ENCODE peak calls at places on chromosomes 5 and 9, in eight cellular contexts. One of them, this sample, is unnamed.

GRCh38 chr9:135101926-135102325 is 14.5 kb downstream of the OLFM1 start:
- DNase-seq in OCI-LY7: no peak
- DNase-seq in brain microvascular endothelial cell: no peak
- DNase-seq in skeletal muscle cell: no peak
- DNase-seq in K562: no peak
- DNase-seq in lower lobe of right lung: no peak
- DNase-seq in right lobe of liver: no peak
- DNase-seq in cardiac muscle cell: no peak
- DNase-seq in this sample: no peak

GRCh38 chr5:107486489-107486888 is 184.2 kb downstream of the EFNA5 start:
- DNase-seq in OCI-LY7: no peak
- DNase-seq in brain microvascular endothelial cell: peak
- DNase-seq in skeletal muscle cell: peak
- DNase-seq in K562: no peak
- DNase-seq in lower lobe of right lung: no peak
- DNase-seq in right lobe of liver: no peak
- DNase-seq in cardiac muscle cell: no peak
- DNase-seq in this sample: no peak

GRCh38 chr9:119961774-119962408 is 592.7 kb upstream of the BRINP1 start:
- DNase-seq in OCI-LY7: no peak
- DNase-seq in brain microvascular endothelial cell: peak
- DNase-seq in skeletal muscle cell: no peak
- DNase-seq in K562: peak
- DNase-seq in lower lobe of right lung: peak
- DNase-seq in right lobe of liver: peak
- DNase-seq in cardiac muscle cell: peak
- DNase-seq in this sample: no peak

GRCh38 chr5:177429248-177430045 is 3.0 kb downstream of the GRK6 start:
- DNase-seq in OCI-LY7: peak
- DNase-seq in brain microvascular endothelial cell: no peak
- DNase-seq in skeletal muscle cell: no peak
- DNase-seq in K562: peak
- DNase-seq in lower lobe of right lung: peak
- DNase-seq in right lobe of liver: peak
- DNase-seq in cardiac muscle cell: no peak
- DNase-seq in this sample: peak

GRCh38 chr9:114988962-114989599 is 58.7 kb upstream of the TNFSF8 start:
- DNase-seq in OCI-LY7: no peak
- DNase-seq in brain microvascular endothelial cell: no peak
- DNase-seq in skeletal muscle cell: no peak
- DNase-seq in K562: no peak
- DNase-seq in lower lobe of right lung: no peak
- DNase-seq in right lobe of liver: no peak
- DNase-seq in cardiac muscle cell: no peak
- DNase-seq in this sample: no peak

GRCh38 chr5:174091006-174091578 is 45.6 kb downstream of the NSG2 start:
- DNase-seq in OCI-LY7: no peak
- DNase-seq in brain microvascular endothelial cell: no peak
- DNase-seq in skeletal muscle cell: no peak
- DNase-seq in K562: no peak
- DNase-seq in lower lobe of right lung: no peak
- DNase-seq in right lobe of liver: no peak
- DNase-seq in cardiac muscle cell: no peak
- DNase-seq in this sample: no peak

GRCh38 chr9:91407580-91408275 is 15.9 kb downstream of the NFIL3 start:
- DNase-seq in OCI-LY7: no peak
- DNase-seq in brain microvascular endothelial cell: no peak
- DNase-seq in skeletal muscle cell: no peak
- DNase-seq in K562: no peak
- DNase-seq in lower lobe of right lung: no peak
- DNase-seq in right lobe of liver: no peak
- DNase-seq in cardiac muscle cell: no peak
- DNase-seq in this sample: no peak

GRCh38 chr9:82996931-82997330 is 66.0 kb downstream of the RASEF start:
- DNase-seq in OCI-LY7: no peak
- DNase-seq in brain microvascular endothelial cell: no peak
- DNase-seq in skeletal muscle cell: no peak
- DNase-seq in K562: no peak
- DNase-seq in lower lobe of right lung: no peak
- DNase-seq in right lobe of liver: no peak
- DNase-seq in cardiac muscle cell: no peak
- DNase-seq in this sample: no peak

GRCh38 chr5:40391642-40392041 is 288.1 kb upstream of the PTGER4 start:
- DNase-seq in OCI-LY7: no peak
- DNase-seq in brain microvascular endothelial cell: no peak
- DNase-seq in skeletal muscle cell: no peak
- DNase-seq in K562: no peak
- DNase-seq in lower lobe of right lung: no peak
- DNase-seq in right lobe of liver: no peak
- DNase-seq in cardiac muscle cell: no peak
- DNase-seq in this sample: no peak

GRCh38 chr9:72839140-72839539 is 113.7 kb downstream of the ALDH1A1 start:
- DNase-seq in OCI-LY7: no peak
- DNase-seq in brain microvascular endothelial cell: no peak
- DNase-seq in skeletal muscle cell: no peak
- DNase-seq in K562: no peak
- DNase-seq in lower lobe of right lung: no peak
- DNase-seq in right lobe of liver: no peak
- DNase-seq in cardiac muscle cell: no peak
- DNase-seq in this sample: no peak

GRCh38 chr5:132099073-132099748 is 25.6 kb downstream of the CSF2 start:
- DNase-seq in OCI-LY7: no peak
- DNase-seq in brain microvascular endothelial cell: no peak
- DNase-seq in skeletal muscle cell: no peak
- DNase-seq in K562: no peak
- DNase-seq in lower lobe of right lung: no peak
- DNase-seq in right lobe of liver: no peak
- DNase-seq in cardiac muscle cell: no peak
- DNase-seq in this sample: no peak

GRCh38 chr9:92378825-92379535 is 25.4 kb downstream of the OGN start:
- DNase-seq in OCI-LY7: no peak
- DNase-seq in brain microvascular endothelial cell: peak
- DNase-seq in skeletal muscle cell: peak
- DNase-seq in K562: no peak
- DNase-seq in lower lobe of right lung: no peak
- DNase-seq in right lobe of liver: no peak
- DNase-seq in cardiac muscle cell: no peak
- DNase-seq in this sample: no peak

GRCh38 chr9:113380869-113381378 is 4.1 kb upstream of the HDHD3 start:
- DNase-seq in OCI-LY7: peak
- DNase-seq in brain microvascular endothelial cell: no peak
- DNase-seq in skeletal muscle cell: no peak
- DNase-seq in K562: no peak
- DNase-seq in lower lobe of right lung: no peak
- DNase-seq in right lobe of liver: no peak
- DNase-seq in cardiac muscle cell: no peak
- DNase-seq in this sample: no peak

GRCh38 chr9:87233916-87234455 is 263.7 kb upstream of the DAPK1 start:
- DNase-seq in OCI-LY7: no peak
- DNase-seq in brain microvascular endothelial cell: no peak
- DNase-seq in skeletal muscle cell: no peak
- DNase-seq in K562: no peak
- DNase-seq in lower lobe of right lung: no peak
- DNase-seq in right lobe of liver: no peak
- DNase-seq in cardiac muscle cell: no peak
- DNase-seq in this sample: peak

GRCh38 chr5:53726121-53726520 is 165.7 kb downstream of the NDUFS4 start:
- DNase-seq in OCI-LY7: no peak
- DNase-seq in brain microvascular endothelial cell: no peak
- DNase-seq in skeletal muscle cell: no peak
- DNase-seq in K562: no peak
- DNase-seq in lower lobe of right lung: no peak
- DNase-seq in right lobe of liver: no peak
- DNase-seq in cardiac muscle cell: no peak
- DNase-seq in this sample: no peak

GRCh38 chr5:14155730-14156129 is 12.6 kb downstream of the TRIO start:
- DNase-seq in OCI-LY7: no peak
- DNase-seq in brain microvascular endothelial cell: no peak
- DNase-seq in skeletal muscle cell: no peak
- DNase-seq in K562: no peak
- DNase-seq in lower lobe of right lung: no peak
- DNase-seq in right lobe of liver: no peak
- DNase-seq in cardiac muscle cell: no peak
- DNase-seq in this sample: no peak
- H3K4me3 ChIP-seq in OCI-LY7: peak
- H3K4me3 ChIP-seq in brain microvascular endothelial cell: no peak
- H3K4me3 ChIP-seq in skeletal muscle cell: no peak
- H3K4me3 ChIP-seq in K562: no peak
- H3K4me3 ChIP-seq in lower lobe of right lung: no peak
- H3K4me3 ChIP-seq in right lobe of liver: no peak
- H3K4me3 ChIP-seq in cardiac muscle cell: no peak
- H3K4me3 ChIP-seq in this sample: no peak

GRCh38 chr9:109107402-109108240 is 12.1 kb downstream of the TMEM245 start:
- DNase-seq in OCI-LY7: no peak
- DNase-seq in brain microvascular endothelial cell: peak
- DNase-seq in skeletal muscle cell: no peak
- DNase-seq in K562: peak
- DNase-seq in lower lobe of right lung: no peak
- DNase-seq in right lobe of liver: no peak
- DNase-seq in cardiac muscle cell: no peak
- DNase-seq in this sample: no peak
- H3K4me3 ChIP-seq in OCI-LY7: peak
- H3K4me3 ChIP-seq in brain microvascular endothelial cell: peak
- H3K4me3 ChIP-seq in skeletal muscle cell: peak
- H3K4me3 ChIP-seq in K562: no peak
- H3K4me3 ChIP-seq in lower lobe of right lung: no peak
- H3K4me3 ChIP-seq in right lobe of liver: no peak
- H3K4me3 ChIP-seq in cardiac muscle cell: no peak
- H3K4me3 ChIP-seq in this sample: no peak

GRCh38 chr9:76904661-76905457 is 1.1 kb downstream of the PRUNE2 start:
- DNase-seq in OCI-LY7: no peak
- DNase-seq in brain microvascular endothelial cell: no peak
- DNase-seq in skeletal muscle cell: no peak
- DNase-seq in K562: no peak
- DNase-seq in lower lobe of right lung: no peak
- DNase-seq in right lobe of liver: no peak
- DNase-seq in cardiac muscle cell: no peak
- DNase-seq in this sample: no peak
- H3K4me3 ChIP-seq in OCI-LY7: no peak
- H3K4me3 ChIP-seq in brain microvascular endothelial cell: no peak
- H3K4me3 ChIP-seq in skeletal muscle cell: peak
- H3K4me3 ChIP-seq in K562: no peak
- H3K4me3 ChIP-seq in lower lobe of right lung: peak
- H3K4me3 ChIP-seq in right lobe of liver: no peak
- H3K4me3 ChIP-seq in cardiac muscle cell: peak
- H3K4me3 ChIP-seq in this sample: peak

GRCh38 chr9:35350827-35351549 is 138.9 kb upstream of the RUSC2 start:
- DNase-seq in OCI-LY7: no peak
- DNase-seq in brain microvascular endothelial cell: peak
- DNase-seq in skeletal muscle cell: peak
- DNase-seq in K562: no peak
- DNase-seq in lower lobe of right lung: no peak
- DNase-seq in right lobe of liver: no peak
- DNase-seq in cardiac muscle cell: no peak
- DNase-seq in this sample: no peak

GRCh38 chr9:35353731-35354365 is 136.1 kb upstream of the RUSC2 start:
- DNase-seq in OCI-LY7: no peak
- DNase-seq in brain microvascular endothelial cell: no peak
- DNase-seq in skeletal muscle cell: no peak
- DNase-seq in K562: no peak
- DNase-seq in lower lobe of right lung: no peak
- DNase-seq in right lobe of liver: no peak
- DNase-seq in cardiac muscle cell: no peak
- DNase-seq in this sample: no peak

GRCh38 chr9:35348109-35348508 is 141.8 kb upstream of the RUSC2 start:
- DNase-seq in OCI-LY7: no peak
- DNase-seq in brain microvascular endothelial cell: no peak
- DNase-seq in skeletal muscle cell: no peak
- DNase-seq in K562: no peak
- DNase-seq in lower lobe of right lung: no peak
- DNase-seq in right lobe of liver: no peak
- DNase-seq in cardiac muscle cell: no peak
- DNase-seq in this sample: no peak

GRCh38 chr9:35349287-35349990 is 140.5 kb upstream of the RUSC2 start:
- DNase-seq in OCI-LY7: no peak
- DNase-seq in brain microvascular endothelial cell: no peak
- DNase-seq in skeletal muscle cell: no peak
- DNase-seq in K562: no peak
- DNase-seq in lower lobe of right lung: no peak
- DNase-seq in right lobe of liver: no peak
- DNase-seq in cardiac muscle cell: no peak
- DNase-seq in this sample: no peak

DNA sequence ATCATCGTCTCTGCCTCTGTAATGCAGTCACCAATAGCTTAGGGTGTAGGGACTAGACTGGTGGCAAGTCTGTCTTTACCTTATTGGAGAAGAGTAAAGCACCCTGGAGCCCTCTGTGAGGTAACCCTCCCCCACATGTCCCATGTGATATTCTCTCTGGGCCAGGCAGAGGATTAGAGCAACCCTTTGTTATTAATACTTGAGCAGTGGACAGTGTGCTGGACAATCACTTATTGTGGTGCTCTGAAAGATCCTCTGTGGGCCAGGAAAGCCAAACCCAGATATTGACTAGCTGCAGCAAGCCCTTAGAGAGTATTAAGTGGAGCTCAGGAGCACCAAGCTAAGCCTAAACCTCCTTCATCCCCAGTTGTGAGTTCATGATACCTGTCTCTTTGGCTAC is 139.7 kb upstream of the RUSC2 start:
- DNase-seq in OCI-LY7: no peak
- DNase-seq in brain microvascular endothelial cell: no peak
- DNase-seq in skeletal muscle cell: no peak
- DNase-seq in K562: no peak
- DNase-seq in lower lobe of right lung: no peak
- DNase-seq in right lobe of liver: no peak
- DNase-seq in cardiac muscle cell: no peak
- DNase-seq in this sample: no peak
- H3K4me3 ChIP-seq in OCI-LY7: no peak
- H3K4me3 ChIP-seq in brain microvascular endothelial cell: no peak
- H3K4me3 ChIP-seq in skeletal muscle cell: no peak
- H3K4me3 ChIP-seq in K562: no peak
- H3K4me3 ChIP-seq in lower lobe of right lung: no peak
- H3K4me3 ChIP-seq in right lobe of liver: no peak
- H3K4me3 ChIP-seq in cardiac muscle cell: no peak
- H3K4me3 ChIP-seq in this sample: no peak

DNA sequence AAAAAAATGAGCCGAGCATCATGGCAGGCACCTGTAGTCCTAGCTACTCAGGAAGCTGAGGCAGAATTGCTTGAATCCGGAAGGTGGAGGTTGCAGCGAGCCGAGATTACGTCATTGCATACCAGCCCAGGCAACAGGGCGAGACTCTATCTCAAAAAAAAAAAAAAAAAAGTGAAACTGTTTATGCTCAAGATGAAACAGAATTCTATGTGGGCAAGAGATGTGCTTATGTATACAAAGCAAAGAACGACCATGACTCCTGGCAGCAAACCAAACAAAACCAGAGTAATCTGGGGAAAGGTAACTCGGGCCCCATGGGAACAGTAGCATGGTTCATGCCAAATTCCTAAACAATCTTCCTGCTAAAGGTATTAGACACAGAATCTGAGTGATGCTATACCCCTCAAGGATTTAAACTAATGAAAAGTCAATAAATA is 32.6 kb upstream of the PLAC8L1 start:
- DNase-seq in OCI-LY7: no peak
- DNase-seq in brain microvascular endothelial cell: peak
- DNase-seq in skeletal muscle cell: peak
- DNase-seq in K562: no peak
- DNase-seq in lower lobe of right lung: peak
- DNase-seq in right lobe of liver: no peak
- DNase-seq in cardiac muscle cell: no peak
- DNase-seq in this sample: no peak
- H3K4me3 ChIP-seq in OCI-LY7: no peak
- H3K4me3 ChIP-seq in brain microvascular endothelial cell: no peak
- H3K4me3 ChIP-seq in skeletal muscle cell: no peak
- H3K4me3 ChIP-seq in K562: no peak
- H3K4me3 ChIP-seq in lower lobe of right lung: no peak
- H3K4me3 ChIP-seq in right lobe of liver: no peak
- H3K4me3 ChIP-seq in cardiac muscle cell: no peak
- H3K4me3 ChIP-seq in this sample: no peak

This sample was measured in heart right ventricle.